ENCODE peak calls at places on chromosomes 3 and 15, in ten cellular contexts. M is mesendoderm, L is bronchial epithelial cell, J is cardiac muscle cell, A is HepG2, Y is brain microvascular endothelial cell, E is uterus, B is left ventricle myocardium inferior, I is keratinocyte, G is SJSA1. X is an unnamed sample. For H3K27me3, the result is how much of the 10 kb centered on the place peaks cover.

GRCh38 chr15:98625614-98626013 is 22.7 kb upstream of the IGF1R start:
- DNase-seq in A (no peak), I (no peak), G (no peak), B (no peak), E (no peak), J (no peak), Y (no peak), M (no peak), L (no peak), X (peak)

GRCh38 chr3:11288786-11289637 is 16.8 kb downstream of the ATG7 start:
- DNase-seq in I (peak), G (peak), M (no peak), L (peak), Y (peak), A (peak), B (no peak), J (no peak), E (no peak), X (peak)

GRCh38 chr3:45915518-45916231 is 27.6 kb upstream of the CXCR6 start:
- DNase-seq in L (peak), M (peak), J (no peak), A (no peak), I (no peak), Y (peak), G (peak), B (no peak), E (no peak), X (peak)

GRCh38 chr3:133695772-133696171 is 34.0 kb upstream of the TOPBP1 start:
- DNase-seq in A (no peak), B (no peak), E (no peak), M (no peak), Y (no peak), J (no peak), G (no peak), L (no peak), I (no peak), X (no peak)

GRCh38 chr3:39065197-39065596 is 13.4 kb downstream of the WDR48 start:
- DNase-seq in J (peak), I (no peak), Y (peak), G (peak), A (peak), E (no peak), L (peak), B (no peak), M (peak), X (no peak)

GRCh38 chr3:58052373-58053273 is 44.4 kb downstream of the FLNB start:
- DNase-seq in G (peak), M (peak), B (peak), E (peak), Y (peak), I (peak), J (no peak), A (peak), L (peak), X (peak)

GRCh38 chr3:62318365-62318751 is 55.0 kb downstream of the FEZF2 start:
- DNase-seq in J (no peak), M (no peak), B (no peak), A (no peak), E (no peak), I (no peak), L (no peak), Y (peak), G (no peak), X (peak)

GRCh38 chr15:63063164-63063756 is 20.7 kb downstream of the TPM1 start:
- DNase-seq in J (no peak), L (no peak), G (peak), E (no peak), Y (no peak), I (no peak), M (no peak), B (no peak), A (no peak), X (no peak)

GRCh38 chr15:34799149-34799824 is 3.9 kb upstream of the ACTC1 start:
- DNase-seq in G (no peak), E (peak), B (peak), J (peak), Y (no peak), A (no peak), M (peak), L (no peak), I (no peak), X (no peak)

GRCh38 chr15:68192804-68193521 is 12.2 kb downstream of the CALML4 start:
- DNase-seq in G (no peak), Y (no peak), A (no peak), E (no peak), I (no peak), L (no peak), B (peak), J (no peak), M (no peak), X (no peak)

GRCh38 chr3:172314616-172315015 is 133.6 kb downstream of the GHSR start:
- DNase-seq in G (no peak), A (no peak), B (no peak), E (no peak), Y (no peak), L (no peak), M (no peak), I (no peak), J (no peak), X (no peak)

GRCh38 chr15:52180196-52180835 is 10.9 kb downstream of the GNB5 start:
- DNase-seq in J (no peak), Y (no peak), G (no peak), L (no peak), A (no peak), I (no peak), B (no peak), E (no peak), M (no peak), X (no peak)
- H3K27me3 ChIP-seq in J (under half), Y (under half), G (under half), L (under half), A (under half), I (under half), B (under half), E (under half), M (under half), X (under half)

DNA sequence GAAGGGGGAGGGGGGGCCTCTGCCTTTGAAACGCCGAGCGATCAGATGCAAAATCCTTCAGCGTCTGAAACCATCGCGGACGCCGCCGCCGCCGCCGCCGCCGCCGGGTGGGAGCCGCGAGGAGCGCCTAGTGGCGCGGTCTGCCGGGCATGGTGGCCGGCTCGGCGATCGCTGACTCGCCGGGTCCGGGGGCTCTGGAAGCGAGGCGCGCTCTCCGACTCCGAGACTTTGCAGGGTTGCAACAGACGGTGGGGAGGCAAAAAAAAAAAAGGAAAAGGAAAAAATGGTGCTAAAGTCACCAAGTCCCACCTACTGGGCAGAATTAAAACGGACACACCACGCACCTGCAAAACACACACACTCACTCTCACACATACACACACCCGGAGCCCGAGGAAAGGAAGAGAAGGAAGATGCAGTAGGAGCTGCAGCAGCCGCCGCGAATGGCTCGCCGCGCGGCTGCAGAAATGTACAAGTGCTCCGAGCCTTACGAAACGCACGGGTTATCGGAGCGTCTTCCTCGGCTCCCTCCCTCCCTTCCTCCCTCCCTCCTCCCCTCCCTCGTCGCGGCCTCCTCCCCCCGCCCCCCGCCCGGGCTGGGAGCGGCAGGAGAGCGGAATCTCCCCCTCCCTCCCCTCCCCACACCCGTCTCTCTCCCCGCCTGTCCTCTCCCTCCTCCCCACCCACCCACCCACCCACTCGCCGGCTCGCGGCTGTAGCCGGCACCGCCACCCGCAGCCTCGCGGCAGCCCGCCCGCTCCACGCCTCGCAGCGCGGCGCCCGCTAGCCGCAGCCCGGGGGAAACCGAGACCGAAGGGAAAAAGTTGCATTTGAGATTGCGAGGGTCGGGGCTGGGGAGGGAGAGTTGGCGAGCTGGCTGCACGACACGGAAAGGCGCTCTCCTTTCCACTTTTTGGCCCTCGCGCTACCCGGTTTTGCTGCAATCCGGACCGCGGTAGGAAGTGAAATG is at the start of gene NTRK3:
- DNase-seq in M (peak), B (no peak), J (peak), Y (no peak), E (peak), L (no peak), G (no peak), A (no peak), I (no peak), X (no peak)
- H3K27me3 ChIP-seq in M (under half), B (half or more), J (half or more), Y (under half), E (under half), L (under half), G (under half), A (under half), I (half or more), X (under half)

DNA sequence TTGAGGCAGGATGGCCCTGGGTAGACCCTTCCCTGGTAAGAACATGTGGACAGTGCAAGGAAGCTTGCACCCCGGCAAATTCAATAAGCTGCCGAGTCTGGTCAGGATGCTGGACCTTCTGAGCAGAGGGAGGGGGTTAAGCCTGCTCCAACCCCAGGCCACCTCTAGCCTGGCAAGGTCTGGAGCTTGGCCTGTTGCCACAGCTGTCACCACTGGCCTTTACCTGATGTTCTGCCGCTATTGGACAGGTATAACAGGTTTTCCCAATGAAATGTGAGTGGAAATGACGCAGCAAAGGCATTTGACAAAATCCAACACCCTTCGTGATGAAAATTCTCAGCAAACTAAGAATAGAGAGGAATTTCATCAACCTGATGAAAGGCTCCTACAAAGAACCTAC is 699 bp upstream of the MESP1 start:
- DNase-seq in L (peak), E (no peak), G (no peak), I (no peak), J (no peak), M (no peak), B (no peak), A (no peak), Y (no peak), X (peak)
- H3K27me3 ChIP-seq in L (under half), E (under half), G (under half), I (under half), J (under half), M (under half), B (under half), A (under half), Y (under half), X (under half)

GRCh38 chr3:54772046-54772445 is 155.8 kb downstream of the LRTM1 start:
- DNase-seq in I (no peak), L (no peak), E (no peak), G (no peak), A (no peak), B (no peak), Y (no peak), M (no peak), J (no peak), X (peak)
- H3K27me3 ChIP-seq in I (under half), L (under half), E (under half), G (under half), A (under half), B (under half), Y (under half), M (under half), J (under half), X (under half)

GRCh38 chr15:58062983-58063382 is 2.5 kb downstream of the ALDH1A2 start:
- DNase-seq in G (no peak), I (no peak), A (no peak), E (no peak), M (no peak), Y (no peak), B (no peak), L (no peak), J (no peak), X (no peak)
- H3K27me3 ChIP-seq in G (half or more), I (under half), A (under half), E (under half), M (under half), Y (under half), B (half or more), L (under half), J (half or more), X (under half)

DNA sequence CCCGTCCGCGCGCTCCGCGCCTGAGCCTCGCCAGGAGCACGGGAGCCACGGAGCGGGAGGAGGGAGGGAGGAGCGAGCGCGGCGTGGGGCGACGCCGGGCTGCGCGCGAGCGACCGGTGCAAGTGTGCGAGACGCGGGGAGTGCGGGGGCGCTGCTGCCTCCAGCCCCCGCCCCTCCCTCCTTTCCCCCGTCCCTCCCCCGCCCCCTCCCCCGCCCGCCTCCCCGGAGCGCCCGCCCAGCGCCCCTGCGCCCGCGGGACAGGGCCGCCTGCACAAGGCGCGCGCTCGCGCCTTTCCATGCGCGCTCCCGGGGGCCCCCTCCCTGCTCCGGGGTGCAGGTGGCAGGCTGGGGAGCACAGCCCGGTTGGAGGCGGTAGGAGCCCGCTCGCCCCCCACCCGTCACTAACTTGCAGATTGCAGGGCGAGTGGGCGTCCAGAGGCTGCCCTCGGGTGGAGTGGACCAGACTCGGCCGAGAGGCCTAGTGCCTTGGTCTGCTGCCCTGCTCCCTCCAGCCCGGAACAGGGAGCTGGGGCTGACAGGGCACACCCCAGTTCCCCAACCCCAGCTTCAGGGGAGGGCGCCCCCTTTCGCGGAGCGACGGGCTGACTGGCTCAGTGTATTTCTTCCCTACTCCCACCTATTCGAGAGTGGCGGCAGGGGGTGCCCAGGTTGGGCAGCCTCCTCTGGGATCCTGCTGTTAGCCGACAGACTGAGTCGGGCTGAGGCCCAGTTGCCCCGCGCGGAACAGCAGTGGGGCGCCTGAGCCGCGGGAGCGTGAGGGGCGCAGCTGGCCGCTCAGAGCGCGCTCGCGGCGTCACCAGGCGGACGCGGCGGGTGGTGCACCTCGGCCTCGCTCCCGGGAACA is at the start of gene WNT7A:
- DNase-seq in A (no peak), L (peak), B (no peak), G (no peak), Y (no peak), J (peak), I (no peak), E (peak), M (peak), X (peak)
- H3K27me3 ChIP-seq in A (half or more), L (under half), B (half or more), G (half or more), Y (under half), J (half or more), I (under half), E (under half), M (under half), X (half or more)

DNA sequence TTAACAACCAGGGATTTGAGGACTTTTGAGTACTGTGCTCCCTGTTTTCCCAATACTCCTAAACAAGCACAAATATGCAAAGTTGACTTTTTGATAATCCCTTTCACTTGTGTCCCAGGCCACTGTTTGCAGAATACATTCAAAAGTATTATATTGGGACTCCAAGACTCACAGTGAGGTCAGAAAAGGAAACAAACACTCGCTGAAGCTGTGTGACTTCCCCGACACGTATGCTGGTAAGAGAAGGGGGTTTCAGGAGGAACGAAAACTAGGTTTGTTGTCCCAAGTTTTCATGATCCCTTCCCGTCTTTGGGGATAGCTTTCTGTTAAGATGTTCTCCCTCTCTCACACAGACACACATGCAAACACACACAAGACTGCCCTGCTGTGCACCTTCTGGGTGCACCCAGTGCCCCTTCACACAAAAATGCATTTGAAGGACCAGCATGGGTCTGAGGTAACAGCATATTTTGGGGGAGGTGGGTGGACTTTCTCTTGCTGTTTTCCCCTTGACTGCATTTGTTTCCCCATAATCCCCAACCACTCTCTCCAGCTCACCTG is 225.2 kb upstream of the PRICKLE2 start:
- DNase-seq in J (no peak), L (no peak), I (no peak), M (no peak), E (no peak), Y (no peak), B (no peak), G (peak), A (no peak), X (no peak)
- H3K27me3 ChIP-seq in J (under half), L (under half), I (under half), M (under half), E (under half), Y (under half), B (under half), G (under half), A (under half), X (under half)

X was measured in trophoblast cell.